ENCODE peak calls at places on chromosomes 6 and 20, in four cellular contexts. G is breast epithelium; O is ovary; T is CD8-positive, alpha-beta memory T cell. L is an unnamed sample.

GRCh38 chr20:46458891-46459750 is 52.7 kb upstream of the ELMO2 start:
- DNase-seq in G (peak), O (peak), T (no peak), L (peak)

GRCh38 chr6:28758046-28758817 is 165.6 kb downstream of the TRIM27 start:
- DNase-seq in G (no peak), O (no peak), T (no peak), L (no peak)

GRCh38 chr6:142537612-142538478 is 236.0 kb downstream of the ADGRG6 start:
- DNase-seq in G (no peak), O (no peak), T (no peak), L (no peak)

GRCh38 chr6:20433321-20433720 is 31.6 kb downstream of the E2F3 start:
- DNase-seq in G (no peak), O (no peak), T (no peak), L (no peak)

GRCh38 chr6:31400467-31401289 is 2.7 kb upstream of the MICA start:
- DNase-seq in G (peak), O (peak), T (peak), L (peak)

GRCh38 chr20:21719592-21720214 is 14.2 kb downstream of the PAX1 start:
- DNase-seq in G (no peak), O (no peak), T (no peak), L (no peak)

GRCh38 chr20:63091901-63092659 is 85.3 kb upstream of the BHLHE23 start:
- DNase-seq in G (no peak), O (no peak), T (no peak), L (no peak)

GRCh38 chr20:25248501-25249172 is 752 bp downstream of the PYGB start:
- DNase-seq in G (peak), O (peak), T (no peak), L (peak)

GRCh38 chr20:24439737-24440136 is 29.7 kb upstream of the SYNDIG1 start:
- DNase-seq in G (no peak), O (no peak), T (no peak), L (no peak)

GRCh38 chr6:131995924-131996323 is 44.8 kb upstream of the CCN2 start:
- DNase-seq in G (no peak), O (no peak), T (no peak), L (no peak)

GRCh38 chr6:112249489-112249888 is 4.9 kb downstream of the LAMA4 start:
- DNase-seq in G (no peak), O (no peak), T (no peak), L (no peak)

GRCh38 chr6:164554700-164555479 is 754.5 kb downstream of the C6orf118 start:
- DNase-seq in G (no peak), O (no peak), T (no peak), L (peak)

GRCh38 chr6:92174398-92175073 is 1244.8 kb downstream of the EPHA7 start:
- DNase-seq in G (no peak), O (no peak), T (no peak), L (no peak)

GRCh38 chr6:11263185-11263817 is 30.8 kb upstream of the NEDD9 start:
- DNase-seq in G (peak), O (peak), T (no peak), L (peak)

GRCh38 chr6:39363280-39363679 is 40.8 kb upstream of the KCNK16 start:
- DNase-seq in G (no peak), O (no peak), T (no peak), L (no peak)

GRCh38 chr6:79605061-79605460 is 26.1 kb upstream of the SH3BGRL2 start:
- DNase-seq in G (no peak), O (no peak), T (no peak), L (no peak)

GRCh38 chr20:49790077-49790798 is 22.4 kb upstream of the SLC9A8 start:
- DNase-seq in G (no peak), O (peak), T (no peak), L (peak)

GRCh38 chr20:51365670-51366069 is 176.8 kb downstream of the NFATC2 start:
- DNase-seq in G (no peak), O (no peak), T (no peak), L (no peak)

GRCh38 chr6:52574709-52575489 is 2.0 kb downstream of the TRAM2 start:
- DNase-seq in G (peak), O (no peak), T (peak), L (no peak)
- H3K4me3 ChIP-seq in G (peak), O (peak), T (peak), L (peak)

GRCh38 chr6:332671-333070 is 40.4 kb downstream of the DUSP22 start:
- DNase-seq in G (no peak), O (no peak), T (no peak), L (no peak)

GRCh38 chr6:334536-334935 is 42.2 kb downstream of the DUSP22 start:
- DNase-seq in G (no peak), O (no peak), T (no peak), L (no peak)

GRCh38 chr6:335146-335545 is 42.9 kb downstream of the DUSP22 start:
- DNase-seq in G (no peak), O (no peak), T (no peak), L (peak)

GRCh38 chr6:331622-332521 is 39.6 kb downstream of the DUSP22 start:
- DNase-seq in G (no peak), O (no peak), T (no peak), L (peak)

GRCh38 chr6:333379-334002 is 41.2 kb downstream of the DUSP22 start:
- DNase-seq in G (no peak), O (no peak), T (no peak), L (no peak)
- H3K4me3 ChIP-seq in G (no peak), O (no peak), T (no peak), L (no peak)

GRCh38 chr6:5997420-5998093 is 9.2 kb downstream of the NRN1 start:
- DNase-seq in G (no peak), O (no peak), T (no peak), L (peak)
- H3K4me3 ChIP-seq in G (peak), O (peak), T (peak), L (peak)

GRCh38 chr6:166009385-166010031 is 158.1 kb downstream of the TBXT start:
- DNase-seq in G (no peak), O (no peak), T (no peak), L (no peak)
- H3K4me3 ChIP-seq in G (peak), O (no peak), T (no peak), L (peak)

L was measured in right cardiac atrium.